ENCODE peak calls at places on chromosomes 11 and 22, in seven cellular contexts. S, D, E, K, J, V and Z are unnamed samples.

GRCh38 chr11:35305670-35306382 is 113.5 kb downstream of the SLC1A2 start:
- DNase-seq in D (peak), J (no peak), V (no peak), E (peak), S (no peak), K (no peak), Z (no peak)

GRCh38 chr11:3855808-3856491 is 486 bp downstream of the STIM1 start:
- DNase-seq in S (peak), E (no peak), V (no peak), J (peak), K (no peak), D (peak), Z (peak)

GRCh38 chr11:122895591-122895990 is 13.0 kb downstream of the JHY start:
- DNase-seq in V (no peak), E (no peak), S (no peak), D (no peak), K (no peak), J (no peak), Z (no peak)

GRCh38 chr11:134068829-134069425 is at the start of gene JAM3:
- DNase-seq in D (peak), J (peak), K (peak), V (peak), E (peak), S (peak), Z (peak)

GRCh38 chr22:31119026-31119717 is 3.6 kb upstream of the INPP5J start:
- DNase-seq in D (no peak), J (no peak), K (no peak), V (no peak), S (no peak), E (no peak), Z (no peak)

GRCh38 chr11:88418508-88418907 is 81.0 kb upstream of the CTSC start:
- DNase-seq in S (no peak), D (no peak), K (no peak), V (no peak), E (no peak), J (no peak), Z (peak)

GRCh38 chr22:42296381-42296853 is 26.0 kb upstream of the TCF20 start:
- DNase-seq in S (no peak), V (peak), K (no peak), J (no peak), D (no peak), E (no peak), Z (no peak)

GRCh38 chr11:72635309-72635915 is 38.8 kb downstream of the PDE2A start:
- DNase-seq in K (no peak), S (no peak), J (no peak), V (no peak), D (no peak), E (no peak), Z (no peak)

GRCh38 chr22:29813563-29813962 is 24.5 kb downstream of the ASCC2 start:
- DNase-seq in K (no peak), D (no peak), S (no peak), J (no peak), V (no peak), E (no peak), Z (no peak)

GRCh38 chr11:58905716-58906547 is 33.4 kb upstream of the GLYATL1 start:
- DNase-seq in V (peak), S (peak), E (no peak), J (no peak), K (peak), D (no peak), Z (no peak)

GRCh38 chr11:123407996-123408597 is 22.0 kb upstream of the GRAMD1B start:
- DNase-seq in E (no peak), D (no peak), J (no peak), K (no peak), V (no peak), S (no peak), Z (no peak)

GRCh38 chr22:38754247-38755154 is 1.3 kb downstream of the SUN2 start:
- DNase-seq in V (no peak), E (no peak), K (peak), J (peak), D (peak), S (peak), Z (peak)

GRCh38 chr11:59573216-59573615 is 42.4 kb downstream of the OSBP start:
- DNase-seq in S (no peak), E (no peak), J (no peak), V (no peak), K (peak), D (no peak), Z (no peak)

GRCh38 chr11:20056109-20057054 is 103.9 kb downstream of the DBX1 start:
- DNase-seq in J (peak), S (peak), V (no peak), K (no peak), E (no peak), D (no peak), Z (no peak)

GRCh38 chr11:115965754-115966504 is 461.7 kb upstream of the CADM1 start:
- DNase-seq in E (no peak), K (no peak), J (no peak), S (no peak), D (no peak), V (no peak), Z (peak)

GRCh38 chr11:44964526-44965209 is 14.0 kb upstream of the TP53I11 start:
- DNase-seq in V (no peak), D (no peak), K (no peak), E (no peak), S (no peak), J (no peak), Z (peak)

GRCh38 chr22:17804331-17805080 is 30.2 kb upstream of the BID start:
- DNase-seq in S (no peak), E (no peak), J (no peak), D (no peak), V (no peak), K (no peak), Z (no peak)

GRCh38 chr22:34070051-34070450 is 149.8 kb upstream of the LARGE1 start:
- DNase-seq in S (no peak), J (no peak), E (no peak), V (no peak), K (no peak), D (no peak), Z (no peak)

GRCh38 chr11:111307472-111308108 is 9.2 kb downstream of the POU2AF3 start:
- DNase-seq in E (no peak), J (no peak), D (no peak), K (no peak), S (no peak), V (no peak), Z (no peak)

GRCh38 chr11:66465371-66466224 is 1.1 kb upstream of the PELI3 start:
- DNase-seq in E (no peak), J (no peak), K (no peak), S (no peak), D (no peak), V (no peak), Z (no peak)

GRCh38 chr11:72778535-72779494 is 15.0 kb downstream of the STARD10 start:
- DNase-seq in K (no peak), E (no peak), D (no peak), V (no peak), S (no peak), J (no peak), Z (no peak)

GRCh38 chr11:83801799-83802198 is 515.6 kb upstream of the CCDC90B start:
- DNase-seq in D (no peak), K (no peak), S (no peak), E (no peak), V (no peak), J (no peak), Z (no peak)

GRCh38 chr11:34446389-34446788 is 7.7 kb downstream of the CAT start:
- DNase-seq in V (no peak), D (no peak), K (no peak), S (no peak), J (no peak), E (no peak), Z (no peak)

GRCh38 chr11:124739479-124740276 is at the start of gene NRGN:
- DNase-seq in S (peak), E (peak), J (peak), K (peak), D (peak), V (peak), Z (peak)

GRCh38 chr22:46551321-46551720 is 13.9 kb upstream of the CELSR1 start:
- DNase-seq in D (no peak), S (no peak), K (no peak), E (no peak), V (no peak), J (peak), Z (no peak)

GRCh38 chr11:44899959-44900358 is 50.7 kb downstream of the TP53I11 start:
- DNase-seq in V (no peak), K (peak), J (no peak), E (no peak), S (no peak), D (no peak), Z (no peak)

GRCh38 chr11:117179048-117179999 is 781 bp downstream of the SIDT2 start:
- DNase-seq in J (peak), S (no peak), K (no peak), D (peak), E (no peak), V (no peak), Z (no peak)

GRCh38 chr11:61771995-61772455 is 19.6 kb downstream of the MYRF start:
- DNase-seq in J (no peak), S (no peak), V (no peak), K (no peak), D (no peak), E (no peak), Z (no peak)

GRCh38 chr11:115065314-115065713 is 387.0 kb downstream of the NXPE2 start:
- DNase-seq in S (no peak), V (no peak), J (no peak), D (no peak), E (no peak), K (no peak), Z (no peak)

GRCh38 chr22:48676266-48677167 is 1151.2 kb downstream of the BRD1 start:
- DNase-seq in J (no peak), E (no peak), V (no peak), S (no peak), D (no peak), K (no peak), Z (no peak)

GRCh38 chr22:22210375-22210774 is 34.2 kb upstream of the VPREB1 start:
- DNase-seq in V (no peak), S (no peak), J (no peak), E (no peak), D (peak), K (peak), Z (no peak)

GRCh38 chr11:102940714-102941588 is 14.6 kb downstream of the MMP13 start:
- DNase-seq in D (no peak), V (no peak), J (no peak), E (peak), K (peak), S (no peak), Z (no peak)

GRCh38 chr11:46353706-46354105 is 6.4 kb downstream of the DGKZ start:
- DNase-seq in V (peak), J (no peak), S (peak), D (peak), K (no peak), E (no peak), Z (no peak)

GRCh38 chr11:43691806-43692205 is 11.3 kb downstream of the HSD17B12 start:
- DNase-seq in S (no peak), J (no peak), K (no peak), D (no peak), E (no peak), V (no peak), Z (no peak)

GRCh38 chr22:38819387-38819940 is 24.4 kb downstream of the NPTXR start:
- DNase-seq in J (no peak), S (no peak), E (no peak), K (no peak), V (no peak), D (no peak), Z (no peak)

GRCh38 chr22:32132126-32132525 is 27.0 kb downstream of the C22orf42 start:
- DNase-seq in V (no peak), J (no peak), K (no peak), E (no peak), S (no peak), D (no peak), Z (no peak)

GRCh38 chr11:120179071-120179672 is 31.7 kb upstream of the OAF start:
- DNase-seq in K (no peak), J (no peak), V (no peak), E (no peak), S (no peak), D (no peak), Z (peak)

DNA sequence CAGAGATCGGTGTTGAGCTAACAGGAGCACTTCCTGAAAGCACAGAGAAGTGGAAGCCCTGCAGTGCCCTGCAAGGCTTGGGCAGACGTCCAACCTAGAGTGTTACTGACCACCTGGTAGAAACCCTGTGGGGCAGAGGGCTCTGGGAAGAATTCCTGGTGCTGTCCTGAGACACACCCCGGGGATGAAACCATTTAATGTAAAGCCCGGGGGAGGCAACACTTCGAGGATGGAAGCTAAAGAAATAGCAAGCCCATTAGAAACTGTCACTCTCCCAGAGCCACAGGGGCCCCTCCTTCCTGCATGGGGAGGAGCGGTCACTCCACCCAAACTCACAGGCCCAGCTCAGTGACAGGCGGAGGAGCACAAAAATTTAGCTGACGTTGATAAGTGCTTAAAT is 57.6 kb downstream of the NRXN2 start:
- DNase-seq in S (no peak), D (no peak), K (no peak), E (no peak), V (no peak), J (no peak), Z (no peak)
- H3K27ac ChIP-seq in S (no peak), D (no peak), K (no peak), E (no peak), V (no peak), J (no peak), Z (no peak)

GRCh38 chr11:69085490-69086095 is 36.9 kb downstream of the TPCN2 start:
- DNase-seq in J (no peak), V (no peak), S (no peak), K (no peak), E (no peak), D (no peak), Z (no peak)
- H3K27ac ChIP-seq in J (no peak), V (no peak), S (peak), K (no peak), E (no peak), D (no peak), Z (no peak)

DNA sequence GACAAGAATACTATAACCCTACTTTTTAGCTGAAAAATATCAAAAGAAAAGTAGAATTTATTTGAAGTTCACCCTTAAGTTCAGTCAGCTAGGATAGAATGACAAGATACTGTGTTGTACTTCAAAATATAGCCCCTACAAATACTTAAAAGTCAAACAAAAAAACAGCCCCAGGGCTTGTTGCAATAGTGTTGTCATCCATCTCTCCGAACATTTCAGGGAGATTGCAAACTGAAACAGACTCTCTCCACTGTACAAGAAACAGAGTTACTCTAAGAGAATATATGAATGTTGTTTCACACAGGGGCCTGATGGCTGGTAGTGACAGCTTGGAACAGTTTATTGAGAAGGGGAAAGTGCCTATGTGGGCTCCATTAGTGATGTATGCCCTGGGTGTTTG is 506.5 kb upstream of the LUZP2 start:
- DNase-seq in V (no peak), E (no peak), S (no peak), J (no peak), D (no peak), K (no peak), Z (no peak)
- H3K27ac ChIP-seq in V (no peak), E (no peak), S (no peak), J (no peak), D (no peak), K (no peak), Z (no peak)

DNA sequence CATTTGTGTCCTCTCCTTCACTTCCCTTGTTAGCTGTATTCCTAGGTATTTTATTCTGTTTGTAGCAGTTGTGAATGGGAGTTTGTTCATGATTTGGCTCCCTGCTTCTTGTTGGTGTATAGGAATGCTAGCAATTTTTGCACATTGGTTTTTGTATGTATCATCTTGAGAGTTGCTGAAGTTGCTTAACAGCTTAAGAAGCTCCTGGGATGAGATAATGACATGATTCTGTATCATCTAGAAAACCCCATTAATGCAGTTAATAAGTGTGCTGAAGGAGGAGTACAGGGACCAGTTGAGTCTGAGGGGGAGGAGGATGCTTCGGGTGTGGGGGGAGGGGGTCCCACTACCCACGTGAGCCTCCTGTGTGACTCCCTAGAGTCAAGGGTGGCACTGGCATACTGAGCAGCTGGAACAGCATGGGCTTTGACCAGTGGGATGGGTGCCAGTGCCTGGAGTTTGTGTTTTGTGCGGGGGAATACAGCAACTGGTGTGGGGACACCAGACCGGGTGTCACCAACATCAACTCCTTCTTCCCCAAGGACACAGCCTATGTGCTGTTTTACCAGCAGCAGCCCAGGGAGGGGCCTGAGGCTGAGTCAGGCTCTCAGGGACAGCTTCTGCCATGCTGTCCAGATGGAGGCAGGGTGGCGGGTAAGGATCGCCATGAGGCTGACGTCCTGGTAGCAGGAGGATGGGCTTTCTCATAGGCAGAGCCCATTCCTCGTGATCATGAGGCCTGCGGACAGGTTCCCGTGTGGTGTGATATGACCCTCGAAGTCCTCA is 24.1 kb downstream of the USP35 start:
- DNase-seq in D (no peak), V (no peak), S (no peak), J (peak), K (no peak), E (no peak), Z (no peak)
- H3K27ac ChIP-seq in D (no peak), V (no peak), S (no peak), J (no peak), K (no peak), E (no peak), Z (no peak)

GRCh38 chr11:57700425-57700824 is 11.6 kb downstream of the MED19 start:
- DNase-seq in J (no peak), K (no peak), V (no peak), E (no peak), D (no peak), S (no peak), Z (no peak)

GRCh38 chr11:57703341-57703740 is 8.7 kb downstream of the MED19 start:
- DNase-seq in D (no peak), K (no peak), E (no peak), J (no peak), S (no peak), V (no peak), Z (no peak)

GRCh38 chr11:57704932-57705331 is 7.1 kb downstream of the MED19 start:
- DNase-seq in J (no peak), S (no peak), V (no peak), K (no peak), D (no peak), E (no peak), Z (no peak)

GRCh38 chr11:57698843-57699365 is 13.1 kb downstream of the MED19 start:
- DNase-seq in V (no peak), J (no peak), D (no peak), K (no peak), E (no peak), S (no peak), Z (no peak)

DNA sequence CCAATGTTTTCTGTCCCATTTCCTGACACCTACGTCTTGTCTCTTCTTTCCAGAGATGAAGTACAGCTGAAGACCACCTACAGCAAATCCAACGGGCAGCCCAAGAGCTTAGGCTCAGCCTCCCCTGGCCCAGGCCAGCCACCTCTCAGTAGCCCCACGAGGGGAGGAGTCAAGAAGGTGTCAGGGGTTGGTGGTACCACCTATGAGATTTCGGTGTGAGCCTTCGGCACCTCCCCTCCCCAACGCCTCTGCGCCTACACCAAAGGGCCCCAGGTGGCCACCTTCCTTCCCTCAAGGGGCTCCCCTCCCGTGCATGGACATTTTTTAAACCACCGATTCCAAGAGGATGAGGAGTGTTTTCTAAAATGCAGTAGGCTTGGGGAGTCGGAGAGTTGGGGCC is 12.2 kb downstream of the MED19 start:
- DNase-seq in E (no peak), K (no peak), S (no peak), D (no peak), J (no peak), V (no peak), Z (no peak)
- H3K27ac ChIP-seq in E (no peak), K (no peak), S (no peak), D (no peak), J (no peak), V (no peak), Z (no peak)

DNA sequence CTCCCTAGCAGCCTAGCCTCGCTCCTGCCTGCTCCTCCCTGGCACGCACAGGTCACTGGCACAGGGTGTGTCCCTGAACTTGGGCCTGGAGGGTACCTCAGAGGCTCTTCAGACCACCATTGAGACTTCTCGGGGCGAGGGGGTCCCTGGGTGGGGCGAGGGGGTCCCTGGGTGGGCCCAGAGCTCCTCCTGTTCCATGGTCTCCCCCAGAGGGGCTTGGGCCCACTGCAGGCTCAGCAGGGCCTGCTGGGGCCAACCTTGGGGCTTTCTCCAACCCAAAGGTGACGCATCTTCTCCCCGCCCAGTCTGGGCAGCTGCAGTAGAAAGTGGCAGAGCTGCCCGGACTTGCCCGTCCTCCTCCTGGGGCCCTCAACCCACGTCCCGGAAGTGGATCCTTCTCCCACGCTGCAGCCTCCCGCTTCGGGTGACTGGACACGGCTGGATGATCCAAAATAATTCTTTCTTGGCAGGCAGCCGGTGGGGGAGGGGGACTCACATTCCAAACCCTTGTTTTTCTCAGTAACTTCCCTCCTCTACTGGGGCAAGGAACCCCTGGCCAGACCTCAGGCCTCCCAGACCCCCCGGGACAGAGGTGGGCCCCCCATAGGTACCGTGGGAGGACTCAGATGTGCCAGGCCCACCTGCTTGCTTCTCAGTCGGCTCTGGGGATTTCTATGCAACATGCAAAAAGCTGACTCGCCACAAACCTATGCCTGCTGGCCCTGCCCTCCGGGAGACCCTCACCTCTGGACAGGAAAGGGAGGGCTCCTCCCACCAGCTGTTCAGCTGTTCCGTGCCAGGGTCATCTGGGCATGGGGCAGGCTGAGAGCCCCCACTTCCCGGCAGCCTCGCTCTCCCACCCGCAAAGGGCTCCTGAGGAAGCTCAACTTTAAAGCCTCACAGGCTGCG is 1.5 kb downstream of the PLXNB2 start:
- DNase-seq in J (peak), S (peak), E (no peak), D (no peak), V (no peak), K (peak), Z (peak)
- H3K27ac ChIP-seq in J (peak), S (peak), E (no peak), D (no peak), V (peak), K (peak), Z (peak)

GRCh38 chr11:33060271-33060670 is 20.9 kb downstream of the TCP11L1 start:
- DNase-seq in D (no peak), E (no peak), V (no peak), S (no peak), J (no peak), K (no peak), Z (no peak)
- H3K27ac ChIP-seq in D (no peak), E (no peak), V (no peak), S (no peak), J (no peak), K (no peak), Z (no peak)